ENCODE peak calls at places on chromosomes 1 and 21, in ten cellular contexts. T, I, M, N, S, L, O, A, F and X are unnamed samples.

GRCh38 chr1:223012176-223012788 is 130.8 kb downstream of the TLR5 start:
- DNase-seq in I (no peak), T (no peak), S (no peak), F (no peak), M (no peak), O (no peak), L (no peak), N (no peak), A (no peak), X (no peak)

GRCh38 chr1:228935198-228935663 is 200.0 kb downstream of the RHOU start:
- DNase-seq in N (no peak), S (no peak), O (no peak), M (no peak), A (no peak), L (no peak), T (no peak), F (no peak), I (no peak), X (no peak)

GRCh38 chr1:49864597-49864996 is 159.2 kb downstream of the AGBL4 start:
- DNase-seq in F (no peak), T (no peak), M (no peak), I (no peak), N (no peak), O (no peak), S (peak; percentile 28), A (no peak), L (peak; percentile 42), X (peak; percentile 19)

GRCh38 chr1:77961392-77961791 is 17.5 kb downstream of the FUBP1 start:
- DNase-seq in T (no peak), L (no peak), N (no peak), S (no peak), I (no peak), F (no peak), M (no peak), O (no peak), A (no peak), X (no peak)

GRCh38 chr1:112196008-112196588 is 199.9 kb upstream of the CTTNBP2NL start:
- DNase-seq in S (no peak), A (no peak), M (no peak), F (no peak), I (no peak), N (no peak), T (no peak), L (no peak), O (no peak), X (no peak)

GRCh38 chr1:165490175-165490574 is 45.2 kb upstream of the RXRG start:
- DNase-seq in S (no peak), T (no peak), F (no peak), I (no peak), L (peak; percentile 43), N (no peak), O (no peak), A (no peak), M (no peak), X (no peak)

GRCh38 chr1:198337886-198338285 is 181.1 kb downstream of the NEK7 start:
- DNase-seq in L (no peak), S (no peak), M (no peak), F (no peak), A (no peak), I (no peak), N (no peak), T (no peak), O (no peak), X (no peak)

GRCh38 chr1:111571987-111572386 is 47.6 kb upstream of the RAP1A start:
- DNase-seq in S (no peak), I (no peak), L (no peak), T (no peak), O (no peak), F (no peak), N (peak; percentile 72), M (no peak), A (no peak), X (no peak)

GRCh38 chr1:228417471-228418203 is 976 bp upstream of the TRIM17 start:
- DNase-seq in A (no peak), I (no peak), N (no peak), T (no peak), L (peak; percentile 34), O (no peak), M (no peak), S (no peak), F (no peak), X (no peak)

GRCh38 chr1:97903626-97904025 is 17.2 kb downstream of the DPYD start:
- DNase-seq in M (no peak), T (no peak), N (no peak), O (no peak), L (no peak), S (no peak), I (peak; percentile 48), F (no peak), A (no peak), X (no peak)

GRCh38 chr21:44773291-44773932 is 28.2 kb downstream of the UBE2G2 start:
- DNase-seq in M (no peak), N (no peak), L (peak; percentile 51), O (peak; percentile 62), S (no peak), A (no peak), T (peak; percentile 90), F (peak; percentile 56), I (no peak), X (no peak)

GRCh38 chr1:32256473-32257226 is 5.6 kb downstream of the LCK start:
- DNase-seq in S (no peak), O (no peak), A (no peak), I (no peak), L (no peak), N (no peak), M (no peak), T (no peak), F (no peak), X (no peak)

GRCh38 chr1:115067460-115067859 is 21.8 kb downstream of the TSPAN2 start:
- DNase-seq in L (no peak), O (no peak), T (no peak), S (no peak), N (peak; percentile 68), F (no peak), A (no peak), M (no peak), I (peak; percentile 36), X (no peak)

GRCh38 chr1:87402192-87403046 is 73.7 kb downstream of the LMO4 start:
- DNase-seq in I (peak; percentile 89), A (no peak), O (no peak), F (no peak), S (no peak), T (no peak), M (no peak), L (no peak), N (no peak), X (no peak)

GRCh38 chr1:236686815-236687160 is 489 bp downstream of the ACTN2 start:
- DNase-seq in O (no peak), N (no peak), L (no peak), T (peak; percentile 38), F (no peak), A (no peak), M (peak; percentile 4), I (no peak), S (peak; percentile 13), X (no peak)

GRCh38 chr1:205285391-205286101 is 36.0 kb downstream of the NUAK2 start:
- DNase-seq in M (peak; percentile 54), O (no peak), S (no peak), N (no peak), L (peak; percentile 86), T (no peak), A (peak; percentile 31), F (no peak), I (no peak), X (no peak)

GRCh38 chr1:224513787-224514209 is 79.2 kb upstream of the WDR26 start:
- DNase-seq in I (peak; percentile 63), O (peak; percentile 85), F (peak; percentile 30), L (peak; percentile 94), S (peak; percentile 76), T (peak; percentile 82), A (peak; percentile 58), N (peak; percentile 70), M (peak; percentile 78), X (peak; percentile 80)